ENCODE peak calls at places on chromosomes 4 and X, in eight cellular contexts. M is body of pancreas; Z is bronchial epithelial cell; W is AG10803; I is upper lobe of right lung; U is left lung; O is AG04450; V is CD8-positive, alpha-beta T cell. X is an unnamed sample.

GRCh38 chrX:30893206-30893605 is 4.2 kb upstream of the TAB3 start:
- DNase-seq in O (no peak), W (no peak), M (peak; percentile 40), Z (peak; percentile 73), V (no peak), U (no peak), I (no peak), X (peak; percentile 25)

GRCh38 chr4:135434936-135435335 is 1233.3 kb upstream of the PABPC4L start:
- DNase-seq in O (no peak), U (no peak), V (no peak), W (no peak), Z (peak; percentile 30), I (no peak), M (no peak), X (no peak)

GRCh38 chrX:38558681-38559080 is 2.7 kb upstream of the TSPAN7 start:
- DNase-seq in V (no peak), W (no peak), O (no peak), U (no peak), I (no peak), Z (peak; percentile 88), M (no peak), X (no peak)

GRCh38 chrX:75547783-75548182 is 24.9 kb upstream of the ZDHHC15 start:
- DNase-seq in W (peak; percentile 1), V (no peak), M (peak; percentile 51), Z (peak; percentile 0), O (no peak), U (peak; percentile 61), I (peak; percentile 72), X (no peak)

GRCh38 chr4:107519057-107519456 is 201.0 kb downstream of the PAPSS1 start:
- DNase-seq in W (peak; percentile 60), O (no peak), Z (peak; percentile 44), M (no peak), U (no peak), V (no peak), I (no peak), X (peak; percentile 50)

GRCh38 chrX:16466640-16467432 is 183.1 kb upstream of the S100G start:
- DNase-seq in U (no peak), W (peak; percentile 32), Z (peak; percentile 84), I (no peak), M (no peak), V (no peak), O (no peak), X (peak; percentile 27)

GRCh38 chr4:24489870-24490269 is 94.5 kb downstream of the DHX15 start:
- DNase-seq in U (no peak), Z (no peak), V (no peak), O (no peak), W (no peak), M (no peak), I (no peak), X (no peak)

GRCh38 chr4:41879552-41879951 is 55.7 kb upstream of the TMEM33 start:
- DNase-seq in Z (no peak), W (no peak), U (no peak), I (no peak), O (no peak), M (no peak), V (no peak), X (no peak)

GRCh38 chr4:153934689-153935017 is 145.8 kb upstream of the SFRP2 start:
- DNase-seq in M (no peak), V (no peak), W (peak; percentile 77), I (no peak), O (no peak), Z (no peak), U (no peak), X (no peak)

GRCh38 chrX:150546711-150547153 is 21.7 kb upstream of the MTM1 start:
- DNase-seq in Z (no peak), M (no peak), U (no peak), I (no peak), W (no peak), O (no peak), V (peak; percentile 16), X (no peak)

GRCh38 chr4:119016636-119017035 is 119.0 kb upstream of the MYOZ2 start:
- DNase-seq in O (peak; percentile 80), M (no peak), U (no peak), V (no peak), W (peak; percentile 97), Z (no peak), I (no peak), X (peak; percentile 61)

GRCh38 chr4:33837043-33837442 is 2407.3 kb downstream of the ARAP2 start:
- DNase-seq in W (peak; percentile 83), I (no peak), V (no peak), U (no peak), O (peak; percentile 29), Z (peak; percentile 9), M (no peak), X (peak; percentile 83)

GRCh38 chrX:123093792-123094191 is 90.3 kb upstream of the GRIA3 start:
- DNase-seq in V (no peak), O (no peak), I (no peak), W (no peak), U (no peak), Z (no peak), M (no peak), X (no peak)

GRCh38 chrX:150365051-150365952 is 2.2 kb downstream of the MAMLD1 start:
- DNase-seq in I (peak; percentile 83), V (peak; percentile 37), U (peak; percentile 73), O (no peak), Z (no peak), W (peak; percentile 46), M (peak; percentile 71), X (peak; percentile 56)

GRCh38 chr4:110163327-110164070 is 34.9 kb downstream of the ELOVL6 start:
- DNase-seq in W (peak; percentile 80), U (no peak), I (no peak), M (no peak), O (no peak), Z (peak; percentile 84), V (no peak), X (peak; percentile 72)

GRCh38 chr4:82524570-82525152 is 37.1 kb downstream of the TMEM150C start:
- DNase-seq in O (no peak), V (no peak), I (no peak), Z (peak; percentile 44), M (no peak), W (no peak), U (no peak), X (no peak)

GRCh38 chrX:65300104-65300809 is 234.3 kb downstream of the LAS1L start:
- DNase-seq in U (no peak), O (no peak), Z (no peak), I (no peak), V (no peak), M (no peak), W (no peak), X (no peak)

GRCh38 chr4:186953601-186954260 is 230.1 kb upstream of the FAT1 start:
- DNase-seq in I (no peak), U (no peak), W (peak; percentile 45), M (no peak), V (no peak), O (no peak), Z (no peak), X (no peak)

GRCh38 chr4:181138116-181138515 is 1105.1 kb upstream of the TENM3 start:
- DNase-seq in U (no peak), W (no peak), O (no peak), V (no peak), M (no peak), I (no peak), Z (no peak), X (no peak)

GRCh38 chr4:6250235-6250983 is 19.2 kb upstream of the WFS1 start:
- DNase-seq in Z (peak; percentile 67), O (peak; percentile 24), I (no peak), M (no peak), U (no peak), W (peak; percentile 55), V (no peak), X (peak; percentile 65)

DNA sequence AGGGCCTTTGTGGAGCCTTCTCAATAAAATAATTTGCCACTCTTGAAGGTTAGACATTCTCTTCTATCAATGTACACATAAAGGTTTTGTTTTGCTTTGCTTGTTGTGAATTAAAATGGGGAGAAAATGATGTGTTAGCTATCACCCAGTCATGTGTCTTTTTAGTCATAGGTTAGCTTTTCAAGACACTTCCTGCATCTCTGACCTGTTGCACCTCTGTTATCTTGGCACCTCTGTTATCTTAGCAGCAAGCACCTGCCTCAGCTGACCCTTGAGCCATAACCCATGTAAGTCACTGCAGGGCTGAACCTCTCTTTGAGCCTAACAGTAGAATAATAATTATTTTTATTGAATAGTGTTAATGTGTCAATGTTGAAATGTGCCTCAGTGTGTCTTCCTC is 1.0 kb downstream of the TMEM144 start:
- DNase-seq in U (no peak), M (peak; percentile 20), O (no peak), Z (peak; percentile 32), V (no peak), I (no peak), W (no peak), X (no peak)
- H3K4me3 ChIP-seq in U (peak overlapping the region; percentile 32), M (no peak overlapping the region), O (peak overlapping the region; percentile 58), Z (no peak overlapping the region), V (no peak overlapping the region), I (peak overlapping the region; percentile 42), W (peak overlapping the region; percentile 60), X (peak overlapping the region; percentile 51)

DNA sequence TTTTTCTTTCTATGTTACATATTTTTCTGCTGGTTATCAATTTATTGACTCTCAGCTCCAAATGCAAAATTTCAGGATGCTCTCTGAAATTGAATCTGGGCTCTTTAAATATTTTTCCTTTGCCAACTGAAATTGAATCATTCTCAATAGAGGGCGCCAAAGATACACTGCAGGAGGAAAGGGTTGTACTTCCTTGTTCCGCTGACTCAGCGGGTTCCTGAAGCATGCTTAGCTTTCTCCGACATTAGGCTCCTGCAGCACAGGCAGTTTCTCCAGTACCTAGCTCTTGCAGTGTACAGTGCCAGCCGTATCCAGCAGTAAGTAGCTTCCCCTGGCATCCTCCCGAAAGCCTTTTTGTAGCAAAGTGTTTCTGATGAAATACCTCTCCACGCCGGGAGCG is 28.8 kb upstream of the CFAP47 start:
- DNase-seq in M (peak; percentile 71), Z (peak; percentile 48), O (no peak), I (peak; percentile 44), W (no peak), U (no peak), V (no peak), X (peak; percentile 28)
- TF ChIP-seq CTCF in M (peak; percentile 47), Z (peak; percentile 55), O (peak; percentile 37), I (peak; percentile 45), W (no peak), U (no peak), V (no peak), X (peak; percentile 28)

DNA sequence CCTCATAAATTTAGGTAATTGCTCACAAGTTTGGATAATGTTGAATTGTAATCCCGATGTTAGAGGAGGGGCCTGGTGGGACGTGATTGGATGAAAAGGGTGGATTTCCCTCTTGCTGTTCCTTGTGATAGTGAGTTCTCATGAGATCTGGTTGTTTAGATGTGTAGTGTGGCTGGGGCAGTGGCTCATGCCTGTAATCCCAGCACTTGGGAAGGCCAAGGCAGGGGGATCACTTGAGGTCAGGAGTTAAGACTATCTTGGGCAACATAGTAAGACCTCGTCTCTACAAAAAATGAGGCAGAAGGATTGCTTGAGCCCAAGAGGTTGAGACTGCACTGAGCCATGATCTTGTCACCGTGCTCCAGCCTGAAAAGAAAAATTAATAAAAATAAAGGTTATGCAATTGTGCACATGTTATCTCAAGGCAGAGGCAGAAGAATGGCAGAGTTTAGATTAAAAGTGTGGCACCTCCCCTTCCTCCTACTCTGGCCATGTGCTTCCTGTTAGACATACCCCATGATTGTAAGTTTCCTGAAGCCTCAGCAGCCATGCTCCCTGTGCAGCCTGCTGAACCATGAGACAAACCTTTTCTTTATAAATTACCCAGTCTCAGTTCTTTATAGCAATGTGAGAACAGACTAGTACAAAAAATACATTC is 36.5 kb downstream of the ERVMER34-1 start:
- DNase-seq in Z (no peak), M (no peak), V (no peak), I (no peak), W (no peak), U (no peak), O (no peak), X (no peak)
- H3K4me3 ChIP-seq in Z (no peak overlapping the region), M (no peak overlapping the region), V (no peak overlapping the region), I (no peak overlapping the region), W (no peak overlapping the region), U (no peak overlapping the region), O (peak overlapping the region; percentile 28), X (no peak overlapping the region)

GRCh38 chr4:189090174-189090814 is 850.4 kb upstream of the FRG1 start:
- DNase-seq in W (peak; percentile 4), Z (peak; percentile 38), U (no peak), I (no peak), M (no peak), V (no peak), O (no peak), X (no peak)
- TF ChIP-seq CTCF in W (peak; percentile 58), Z (peak; percentile 89), U (no peak), I (peak; percentile 29), M (no peak), V (no peak), O (peak; percentile 69), X (peak; percentile 38)

X was measured in astrocyte of the spinal cord.